ENCODE peak calls at places on chromosomes 12 and 14, in four cellular contexts. H, E, F and S are unnamed samples.

GRCh38 chr12:14416658-14417057 is 51.2 kb downstream of the ATF7IP start:
- DNase-seq in H (no peak), E (peak; percentile 65), F (no peak), S (no peak)

GRCh38 chr14:49506650-49507049 is 79.5 kb downstream of the RPS29 start:
- DNase-seq in H (no peak), E (no peak), F (no peak), S (no peak)

GRCh38 chr12:95390932-95391331 is 83.0 kb upstream of the METAP2 start:
- DNase-seq in H (no peak), E (no peak), F (no peak), S (no peak)

GRCh38 chr12:115500872-115501271 is 776.6 kb downstream of the MED13L start:
- DNase-seq in H (no peak), E (no peak), F (no peak), S (no peak)

GRCh38 chr14:34718750-34719304 is 4.4 kb upstream of the CFL2 start:
- DNase-seq in H (no peak), E (no peak), F (no peak), S (no peak)

GRCh38 chr14:61753631-61754030 is 8.6 kb upstream of the SNAPC1 start:
- DNase-seq in H (no peak), E (no peak), F (no peak), S (no peak)

GRCh38 chr12:54497883-54498282 is 331 bp downstream of the NCKAP1L start:
- DNase-seq in H (no peak), E (no peak), F (no peak), S (no peak)

GRCh38 chr12:108525681-108526080 is 10.6 kb downstream of the FICD start:
- DNase-seq in H (no peak), E (no peak), F (no peak), S (no peak)

GRCh38 chr12:32679910-32680217 is 763 bp downstream of the DNM1L start:
- DNase-seq in H (no peak), E (no peak), F (no peak), S (no peak)

GRCh38 chr12:1117970-1118563 is 127.0 kb downstream of the ERC1 start:
- DNase-seq in H (peak; percentile 48), E (peak; percentile 70), F (peak; percentile 84), S (peak; percentile 64)

GRCh38 chr14:59126714-59127436 is 61.6 kb upstream of the DAAM1 start:
- DNase-seq in H (no peak), E (peak; percentile 58), F (peak; percentile 37), S (no peak)

GRCh38 chr12:40970320-40970907 is 217.7 kb upstream of the PDZRN4 start:
- DNase-seq in H (no peak), E (no peak), F (no peak), S (no peak)

GRCh38 chr12:4355843-4356327 is 23.6 kb downstream of the FGF23 start:
- DNase-seq in H (no peak), E (no peak), F (peak; percentile 74), S (peak; percentile 15)

GRCh38 chr12:85951823-85952222 is 77.7 kb downstream of the NTS start:
- DNase-seq in H (no peak), E (no peak), F (no peak), S (no peak)

GRCh38 chr12:41058266-41058665 is 129.9 kb upstream of the PDZRN4 start:
- DNase-seq in H (no peak), E (no peak), F (no peak), S (no peak)

GRCh38 chr14:60348211-60348610 is 99.2 kb downstream of the PPM1A start:
- DNase-seq in H (no peak), E (no peak), F (no peak), S (no peak)

DNA sequence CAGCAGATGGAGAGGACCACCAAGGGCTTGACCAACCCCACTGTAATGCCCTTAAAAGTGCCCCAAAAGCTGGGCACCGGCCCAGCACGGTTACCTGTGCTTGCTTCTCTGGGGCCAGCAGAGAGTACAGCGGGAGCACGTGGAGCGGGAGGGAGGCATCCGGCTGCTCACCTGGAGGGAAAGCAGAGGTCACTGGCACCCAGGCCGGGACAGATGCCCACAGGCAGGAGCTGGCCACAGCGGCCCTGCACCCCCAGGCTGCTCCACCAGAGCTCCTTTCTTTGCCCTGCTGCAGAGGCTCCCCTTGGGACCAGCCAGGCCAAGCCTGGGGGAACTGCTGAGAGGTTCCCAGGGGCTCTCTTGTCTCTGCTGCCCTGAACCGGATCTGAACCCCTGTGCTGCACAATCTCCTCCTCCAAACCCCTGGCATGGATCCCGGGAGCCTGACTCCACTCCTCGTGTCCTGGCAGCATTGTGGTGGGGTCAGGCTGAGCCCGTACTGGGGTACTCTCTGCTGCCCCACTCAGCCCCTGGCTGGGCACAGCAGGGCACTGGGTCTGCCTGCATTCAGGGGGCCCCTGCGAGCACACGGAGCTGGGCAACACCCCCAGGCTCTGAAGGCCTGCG is 24.0 kb downstream of the DHX37 start:
- DNase-seq in H (no peak), E (no peak), F (no peak), S (no peak)
- H3K4me1 ChIP-seq in H (no peaks in the 10 kb centered on the region), E (no peaks in the 10 kb centered on the region), F (no peaks in the 10 kb centered on the region), S (no peaks in the 10 kb centered on the region)

GRCh38 chr14:91339606-91340369 is 77.8 kb downstream of the CCDC88C start:
- DNase-seq in H (no peak), E (no peak), F (no peak), S (peak; percentile 32)
- H3K27ac ChIP-seq in H (no peak overlapping the region), E (no peak overlapping the region), F (no peak overlapping the region), S (no peak overlapping the region)

GRCh38 chr12:125377093-125377492 is 311.9 kb downstream of the AACS start:
- DNase-seq in H (no peak), E (no peak), F (no peak), S (no peak)
- H3K4me1 ChIP-seq in H (no peaks in the 10 kb centered on the region), E (no peaks in the 10 kb centered on the region), F (no peaks in the 10 kb centered on the region), S (no peaks in the 10 kb centered on the region)

GRCh38 chr12:122966743-122967058 is 438 bp upstream of the ABCB9 start:
- DNase-seq in H (no peak), E (no peak), F (no peak), S (no peak)

GRCh38 chr12:122964439-122965257 is 1.6 kb downstream of the ABCB9 start:
- DNase-seq in H (no peak), E (no peak), F (no peak), S (no peak)

GRCh38 chr12:122965356-122965755 is 907 bp downstream of the ABCB9 start:
- DNase-seq in H (no peak), E (no peak), F (no peak), S (no peak)

GRCh38 chr12:122967151-122967550 is 888 bp upstream of the ABCB9 start:
- DNase-seq in H (no peak), E (no peak), F (no peak), S (no peak)

GRCh38 chr12:122965851-122966742 is at the start of gene ABCB9:
- DNase-seq in H (peak; percentile 94), E (peak; percentile 87), F (peak; percentile 97), S (peak; percentile 98)
- H3K27ac ChIP-seq in H (peak within 1 kb of the TSS; percentile 62), E (peak within 1 kb of the TSS; percentile 67), F (peak within 1 kb of the TSS; percentile 8), S (peak within 1 kb of the TSS; percentile 13)